ENCODE peak calls at places on chromosomes 16 and 17, in five cellular contexts. I, E, T, A and G are unnamed samples.

GRCh38 chr16:90077757-90078593 is 844 bp upstream of the PRDM7 start:
- DNase-seq in T (peak), A (peak), I (peak), E (no peak), G (peak)

GRCh38 chr17:15233022-15233805 is 31.9 kb downstream of the PMP22 start:
- DNase-seq in T (no peak), E (no peak), A (peak), I (no peak), G (no peak)

GRCh38 chr16:65274576-65274975 is 152.7 kb upstream of the CDH11 start:
- DNase-seq in I (no peak), T (no peak), E (no peak), A (no peak), G (no peak)

GRCh38 chr17:77033892-77034404 is 106.8 kb upstream of the SEC14L1 start:
- DNase-seq in A (no peak), I (no peak), T (no peak), E (no peak), G (no peak)

GRCh38 chr16:47921535-47921934 is 234.3 kb downstream of the ABCC12 start:
- DNase-seq in E (no peak), T (no peak), I (no peak), A (no peak), G (no peak)

GRCh38 chr17:75623386-75623785 is 9.8 kb upstream of the SMIM5 start:
- DNase-seq in I (no peak), T (no peak), A (no peak), E (no peak), G (no peak)

GRCh38 chr17:63435681-63436522 is 10.2 kb downstream of the CYB561 start:
- DNase-seq in T (no peak), I (no peak), A (no peak), E (no peak), G (peak)

GRCh38 chr16:64858076-64858475 is 263.8 kb downstream of the CDH11 start:
- DNase-seq in A (no peak), I (no peak), T (no peak), E (no peak), G (no peak)

GRCh38 chr16:86085161-86085611 is 186.2 kb downstream of the IRF8 start:
- DNase-seq in E (no peak), A (no peak), I (peak), T (no peak), G (no peak)

GRCh38 chr16:5228369-5228768 is 130.8 kb upstream of the EEF2KMT start:
- DNase-seq in A (no peak), E (no peak), T (no peak), I (no peak), G (no peak)

GRCh38 chr17:50660042-50660886 is 25.6 kb downstream of the ABCC3 start:
- DNase-seq in E (peak), T (no peak), A (peak), I (no peak), G (no peak)

GRCh38 chr17:69909389-69909788 is 165.6 kb upstream of the KCNJ16 start:
- DNase-seq in I (no peak), T (no peak), E (no peak), A (no peak), G (no peak)

GRCh38 chr16:48911700-48912099 is 301.7 kb upstream of the N4BP1 start:
- DNase-seq in E (no peak), A (no peak), I (no peak), T (no peak), G (no peak)

GRCh38 chr17:44397479-44398440 is 8.3 kb upstream of the ITGA2B start:
- DNase-seq in T (no peak), A (no peak), E (no peak), I (no peak), G (no peak)

GRCh38 chr16:85673529-85674417 is 15.0 kb downstream of the GINS2 start:
- DNase-seq in E (no peak), A (peak), I (peak), T (no peak), G (no peak)

GRCh38 chr16:67720236-67720635 is 1.1 kb upstream of the GFOD2 start:
- DNase-seq in A (no peak), E (no peak), T (no peak), I (no peak), G (no peak)

GRCh38 chr16:87165885-87166284 is 151.3 kb downstream of the C16orf95 start:
- DNase-seq in E (no peak), I (peak), T (no peak), A (no peak), G (no peak)

GRCh38 chr16:25922438-25922837 is 230.7 kb downstream of the HS3ST4 start:
- DNase-seq in A (no peak), T (no peak), E (no peak), I (no peak), G (no peak)

GRCh38 chr17:21284319-21285163 is at the start of gene MAP2K3:
- DNase-seq in A (peak), I (peak), E (peak), T (peak), G (peak)

GRCh38 chr16:6279261-6279660 is 1053.4 kb upstream of the RBFOX1 start:
- DNase-seq in E (no peak), A (no peak), I (no peak), T (no peak), G (no peak)

GRCh38 chr16:5033256-5034166 is at the start of gene NAGPA:
- DNase-seq in E (peak), T (peak), A (peak), I (peak), G (peak)

GRCh38 chr16:66382966-66383299 is 16.4 kb downstream of the CDH5 start:
- DNase-seq in I (no peak), T (no peak), A (peak), E (no peak), G (no peak)

GRCh38 chr17:65956814-65957213 is 235.1 kb downstream of the CEP112 start:
- DNase-seq in I (no peak), A (no peak), E (no peak), T (no peak), G (no peak)

GRCh38 chr17:47829870-47830269 is 1.5 kb downstream of the MRPL10 start:
- DNase-seq in T (no peak), E (no peak), A (no peak), I (no peak), G (no peak)

GRCh38 chr17:31327534-31328526 is 6.4 kb upstream of the EVI2A start:
- DNase-seq in A (no peak), I (no peak), E (no peak), T (no peak), G (no peak)

GRCh38 chr16:27232061-27232841 is 28.9 kb downstream of the KDM8 start:
- DNase-seq in E (peak), A (no peak), T (no peak), I (peak), G (peak)

GRCh38 chr16:14002416-14002815 is 68.7 kb upstream of the MRTFB start:
- DNase-seq in E (no peak), I (no peak), A (no peak), T (no peak), G (peak)

GRCh38 chr16:59697746-59698145 is 963.6 kb upstream of the GOT2 start:
- DNase-seq in A (no peak), I (no peak), E (no peak), T (no peak), G (no peak)

GRCh38 chr16:58393138-58393504 is 850 bp downstream of the GINS3 start:
- DNase-seq in E (no peak), I (no peak), A (no peak), T (no peak), G (peak)

GRCh38 chr17:42886283-42887176 is 14.1 kb upstream of the G6PC1 start:
- DNase-seq in A (no peak), E (peak), T (no peak), I (no peak), G (no peak)

GRCh38 chr16:27222499-27223225 is 19.3 kb downstream of the KDM8 start:
- DNase-seq in E (no peak), T (no peak), A (no peak), I (no peak), G (no peak)

DNA sequence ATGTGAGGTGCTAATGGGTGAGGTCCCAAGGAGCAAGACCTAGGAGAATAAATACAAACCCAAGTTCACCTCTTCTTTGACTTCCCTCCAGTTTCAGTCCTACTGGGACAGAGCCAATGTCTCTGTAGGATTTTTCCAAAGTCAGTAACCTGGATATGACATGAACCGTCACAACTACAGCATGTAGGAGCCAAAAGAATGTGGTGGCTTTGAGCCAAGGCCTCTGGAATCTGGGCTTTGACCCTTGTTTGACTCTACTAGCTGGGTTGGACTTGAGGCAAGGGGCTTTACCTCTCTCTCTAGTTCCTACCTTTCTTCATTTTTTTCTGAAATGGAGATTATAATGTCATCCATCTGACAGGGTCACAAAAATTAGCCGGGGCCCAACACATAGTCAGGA is 91.4 kb downstream of the CACNG3 start:
- DNase-seq in T (no peak), A (no peak), E (no peak), I (no peak), G (no peak)
- TF ChIP-seq CTCF in T (no peak), A (no peak), E (no peak), I (no peak), G (no peak)

GRCh38 chr17:40190197-40191021 is 13.1 kb downstream of the RAPGEFL1 start:
- DNase-seq in I (no peak), E (no peak), A (peak), T (no peak), G (peak)
- TF ChIP-seq CTCF in I (peak), E (no peak), A (peak), T (peak), G (no peak)

DNA sequence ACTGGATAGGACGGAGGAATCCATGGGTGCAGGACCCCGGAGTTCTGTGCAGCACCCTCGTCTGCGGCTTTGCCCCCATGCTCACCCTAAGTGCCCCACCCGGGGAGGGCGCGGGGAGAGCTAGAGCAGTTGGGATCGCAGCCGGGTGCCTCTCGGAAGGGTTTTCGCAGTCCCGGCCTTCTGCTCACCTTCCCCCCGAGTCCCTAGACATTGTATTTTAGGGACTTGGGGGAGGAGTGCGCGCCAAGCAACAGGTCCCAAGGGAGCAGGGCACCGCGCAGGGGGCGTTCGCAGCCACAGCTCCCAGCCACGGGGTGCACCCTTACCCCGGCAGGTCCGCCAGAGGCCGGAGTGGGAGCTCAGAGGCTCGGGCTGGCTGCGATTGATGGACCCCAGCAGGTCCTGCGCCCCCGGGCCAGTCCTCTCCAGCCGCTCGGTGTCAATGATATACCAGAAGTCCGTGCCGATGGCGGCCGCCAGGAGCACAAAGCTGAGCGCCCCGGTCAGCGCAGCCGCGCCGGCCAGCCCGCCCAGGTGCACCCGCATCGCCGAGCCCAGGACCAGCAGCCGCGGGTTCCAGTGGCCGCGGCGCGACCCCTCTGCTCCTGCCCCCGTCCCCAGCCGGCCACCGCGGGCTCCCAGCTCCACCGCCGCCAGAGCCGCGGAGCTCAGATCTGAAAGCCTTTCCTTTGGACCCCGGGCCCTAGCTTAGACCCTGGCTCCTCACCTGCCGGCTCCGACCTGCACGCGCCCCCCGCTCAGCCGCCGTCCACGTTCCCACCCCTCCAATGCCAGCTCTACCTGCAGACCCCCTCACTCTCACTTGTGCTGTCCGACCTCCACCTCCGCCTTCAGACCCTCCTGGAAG is 784 bp downstream of the TMEM114 start:
- DNase-seq in A (no peak), T (no peak), E (no peak), I (no peak), G (no peak)
- TF ChIP-seq CTCF in A (no peak), T (no peak), E (no peak), I (no peak), G (no peak)

GRCh38 chr17:61695779-61696337 is 104.8 kb upstream of the NACA2 start:
- DNase-seq in I (no peak), A (no peak), T (no peak), E (no peak), G (no peak)
- TF ChIP-seq CTCF in I (no peak), A (no peak), T (no peak), E (no peak), G (no peak)

GRCh38 chr16:53775106-53775820 is 71.3 kb downstream of the FTO start:
- DNase-seq in T (no peak), E (no peak), I (no peak), A (no peak), G (no peak)
- TF ChIP-seq CTCF in T (no peak), E (no peak), I (no peak), A (no peak), G (no peak)

GRCh38 chr17:61837175-61838051 is 25.9 kb downstream of the BRIP1 start:
- DNase-seq in A (peak), I (no peak), E (peak), T (peak), G (peak)
- TF ChIP-seq CTCF in A (peak), I (peak), E (peak), T (peak), G (peak)

GRCh38 chr17:33680479-33680878 is 387.4 kb upstream of the ASIC2 start:
- DNase-seq in I (no peak), T (no peak), E (no peak), A (no peak), G (no peak)
- TF ChIP-seq CTCF in I (no peak), T (no peak), E (no peak), A (no peak), G (no peak)

GRCh38 chr16:88556294-88556988 is 13.8 kb upstream of the ZC3H18 start:
- DNase-seq in A (no peak), E (no peak), I (no peak), T (no peak), G (no peak)

GRCh38 chr16:88560722-88561484 is 9.3 kb upstream of the ZC3H18 start:
- DNase-seq in I (no peak), T (no peak), A (no peak), E (no peak), G (no peak)

GRCh38 chr16:88566158-88566557 is 4.0 kb upstream of the ZC3H18 start:
- DNase-seq in E (no peak), A (peak), T (no peak), I (no peak), G (no peak)

GRCh38 chr16:88558457-88559442 is 11.5 kb upstream of the ZC3H18 start:
- DNase-seq in A (peak), I (peak), T (no peak), E (no peak), G (peak)

DNA sequence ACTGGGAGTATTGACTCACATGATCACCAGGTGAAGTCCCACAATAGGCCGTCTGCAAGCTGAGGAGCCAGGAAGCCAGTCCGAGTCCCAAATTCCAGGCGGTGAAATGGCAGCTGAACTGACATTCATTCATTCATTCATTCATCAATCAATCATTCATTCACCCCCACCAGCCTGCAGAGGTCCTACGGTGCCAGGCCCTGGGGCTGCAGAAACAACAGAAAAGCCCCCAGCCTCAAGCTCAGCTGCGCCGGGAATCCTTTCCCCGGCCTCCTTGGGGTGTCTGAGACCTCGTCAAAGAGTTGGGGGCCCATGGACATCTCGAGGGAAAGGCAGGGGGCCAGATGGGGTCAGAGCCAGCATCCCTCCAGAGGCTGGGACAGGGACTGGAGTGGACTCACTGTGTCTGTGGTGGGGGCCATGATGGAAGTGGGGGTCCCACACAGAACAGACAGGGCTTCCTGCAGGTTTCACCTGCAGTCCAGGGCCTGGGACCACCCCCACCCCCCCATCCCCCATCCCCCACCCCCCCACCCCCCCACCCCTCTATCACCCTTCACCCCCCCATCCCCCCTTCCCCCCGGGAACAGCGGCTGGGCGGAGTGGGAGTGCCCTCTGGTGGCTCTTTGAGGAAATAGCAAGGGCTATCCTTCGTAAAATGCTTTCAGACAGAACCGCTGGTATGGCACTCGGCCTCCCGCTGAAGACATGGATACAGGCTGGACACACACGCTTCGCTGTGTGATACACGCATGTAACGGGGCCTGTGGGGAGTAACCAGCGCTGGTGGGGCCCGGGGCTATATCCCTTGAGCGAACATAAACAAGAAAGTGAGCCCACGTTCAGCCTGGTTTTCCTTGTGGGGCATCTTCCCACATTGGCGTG is 8.5 kb upstream of the ZC3H18 start:
- DNase-seq in A (peak), T (peak), E (no peak), I (no peak), G (peak)
- TF ChIP-seq CTCF in A (peak), T (peak), E (peak), I (peak), G (peak)

GRCh38 chr16:81143921-81144471 is 47.8 kb upstream of the GCSH start:
- DNase-seq in E (no peak), A (no peak), T (no peak), I (no peak), G (no peak)

GRCh38 chr16:81142864-81143263 is 46.7 kb upstream of the GCSH start:
- DNase-seq in I (no peak), T (no peak), A (no peak), E (no peak), G (no peak)

GRCh38 chr16:81137012-81137335 is 40.8 kb upstream of the GCSH start:
- DNase-seq in I (no peak), A (no peak), T (no peak), E (no peak), G (no peak)

GRCh38 chr16:81137754-81138153 is 41.6 kb upstream of the GCSH start:
- DNase-seq in E (no peak), I (no peak), T (no peak), A (no peak), G (no peak)

GRCh38 chr16:81140930-81141780 is 45.0 kb upstream of the GCSH start:
- DNase-seq in A (no peak), T (no peak), I (no peak), E (no peak), G (no peak)
- TF ChIP-seq CTCF in A (peak), T (no peak), I (peak), E (no peak), G (no peak)

GRCh38 chr16:22968931-22969330 is 155.0 kb downstream of the HS3ST2 start:
- DNase-seq in A (no peak), T (no peak), I (no peak), E (no peak), G (no peak)

GRCh38 chr16:22967696-22968095 is 153.7 kb downstream of the HS3ST2 start:
- DNase-seq in A (no peak), E (no peak), I (no peak), T (no peak), G (no peak)

GRCh38 chr16:22971346-22971924 is 157.5 kb downstream of the HS3ST2 start:
- DNase-seq in A (no peak), E (no peak), T (no peak), I (no peak), G (no peak)

GRCh38 chr16:22970191-22970845 is 156.4 kb downstream of the HS3ST2 start:
- DNase-seq in T (no peak), I (no peak), A (no peak), E (no peak), G (no peak)

GRCh38 chr16:22969567-22969966 is 155.6 kb downstream of the HS3ST2 start:
- DNase-seq in T (no peak), E (no peak), A (no peak), I (no peak), G (no peak)
- TF ChIP-seq CTCF in T (no peak), E (no peak), A (no peak), I (no peak), G (no peak)